ENCODE peak calls at places on chromosomes 5 and 9, in five cellular contexts. B is stromal cell of bone marrow; D is neural crest cell; A is psoas muscle; C is stimulated activated CD8-positive, alpha-beta memory T cell treated with anti-CD3 and anti-CD28 coated beads, Interleukin-2, amount 100 ng/mL, for 1 hour. E is an unnamed sample.

GRCh38 chr5:110802998-110803397 is 64.2 kb downstream of the SLC25A46 start:
- DNase-seq in D (no peak), B (no peak), A (no peak), C (no peak), E (no peak)

GRCh38 chr5:169946743-169947142 is 33.6 kb downstream of the INSYN2B start:
- DNase-seq in B (no peak), A (no peak), C (no peak), D (no peak), E (peak)

GRCh38 chr5:6350277-6351090 is 27.9 kb downstream of the MED10 start:
- DNase-seq in B (no peak), A (no peak), D (no peak), C (no peak), E (no peak)

GRCh38 chr5:7667216-7667767 is 183.6 kb downstream of the CFAP90 start:
- DNase-seq in D (no peak), B (no peak), C (no peak), A (no peak), E (no peak)

GRCh38 chr5:20020235-20020634 is 32.2 kb upstream of the CDH18 start:
- DNase-seq in D (no peak), B (no peak), C (no peak), A (no peak), E (no peak)

GRCh38 chr9:93679536-93680444 is 103.4 kb downstream of the PHF2 start:
- DNase-seq in D (peak), A (no peak), C (no peak), B (no peak), E (no peak)

GRCh38 chr9:7382365-7382764 is 417.2 kb downstream of the DMAC1 start:
- DNase-seq in A (no peak), B (no peak), D (no peak), C (no peak), E (no peak)

GRCh38 chr5:378976-379742 is 57.6 kb downstream of the AHRR start:
- DNase-seq in A (no peak), D (no peak), C (no peak), B (no peak), E (peak)

GRCh38 chr9:113131689-113132151 is 19.1 kb upstream of the SLC31A2 start:
- DNase-seq in A (no peak), C (no peak), B (no peak), D (peak), E (no peak)

GRCh38 chr5:38433160-38433861 is 123.1 kb downstream of the LIFR start:
- DNase-seq in C (no peak), D (no peak), B (no peak), A (no peak), E (peak)

GRCh38 chr5:101643793-101644192 is 652.3 kb downstream of the SLCO4C1 start:
- DNase-seq in B (no peak), D (no peak), A (no peak), C (no peak), E (no peak)

GRCh38 chr5:120540097-120540496 is 76.0 kb downstream of the PRR16 start:
- DNase-seq in B (no peak), D (no peak), A (no peak), C (no peak), E (no peak)

GRCh38 chr5:1222621-1223277 is 2.4 kb upstream of the SLC6A18 start:
- DNase-seq in A (no peak), D (no peak), C (no peak), B (no peak), E (no peak)

GRCh38 chr5:113807384-113808053 is 294.0 kb downstream of the YTHDC2 start:
- DNase-seq in D (no peak), A (no peak), B (no peak), C (no peak), E (no peak)

GRCh38 chr9:134551657-134552348 is 89.8 kb upstream of the COL5A1 start:
- DNase-seq in A (peak), C (no peak), D (no peak), B (peak), E (peak)